ENCODE peak calls at places on chromosomes 6 and 20, in five cellular contexts. P, B, H, D and U are unnamed samples. For H3K4me1, the result is how much of the 10 kb centered on the place peaks cover.

GRCh38 chr6:15342114-15342513 is 96.2 kb downstream of the JARID2 start:
- DNase-seq in H (no peak), D (no peak), B (no peak), P (no peak), U (no peak)

GRCh38 chr20:19921349-19921793 is 95.8 kb upstream of the NAA20 start:
- DNase-seq in P (no peak), H (no peak), D (peak), B (no peak), U (no peak)

GRCh38 chr20:41364236-41364855 is 2.3 kb downstream of the EMILIN3 start:
- DNase-seq in D (no peak), P (no peak), B (no peak), H (no peak), U (no peak)

GRCh38 chr6:15023448-15023847 is 222.4 kb upstream of the JARID2 start:
- DNase-seq in D (no peak), B (peak), P (no peak), H (no peak), U (no peak)

GRCh38 chr20:44291754-44292153 is 19.2 kb downstream of the FITM2 start:
- DNase-seq in B (no peak), D (peak), H (no peak), P (no peak), U (no peak)

GRCh38 chr6:143594647-143595046 is 83.1 kb upstream of the PHACTR2 start:
- DNase-seq in P (no peak), B (no peak), D (no peak), H (no peak), U (no peak)

GRCh38 chr6:118876814-118877213 is 17.1 kb upstream of the ASF1A start:
- DNase-seq in H (no peak), B (no peak), D (no peak), P (no peak), U (no peak)

GRCh38 chr6:112296122-112296521 is 41.8 kb upstream of the LAMA4 start:
- DNase-seq in D (peak), H (peak), B (no peak), P (no peak), U (no peak)

GRCh38 chr20:35992713-35993335 is 24.4 kb downstream of the CNBD2 start:
- DNase-seq in P (no peak), D (peak), B (peak), H (peak), U (peak)

GRCh38 chr20:47356526-47357295 is at the start of gene ZMYND8:
- DNase-seq in H (peak), B (peak), D (peak), P (peak), U (peak)
- H3K4me1 ChIP-seq in H (half or more), B (half or more), D (half or more), P (half or more), U (half or more)

DNA sequence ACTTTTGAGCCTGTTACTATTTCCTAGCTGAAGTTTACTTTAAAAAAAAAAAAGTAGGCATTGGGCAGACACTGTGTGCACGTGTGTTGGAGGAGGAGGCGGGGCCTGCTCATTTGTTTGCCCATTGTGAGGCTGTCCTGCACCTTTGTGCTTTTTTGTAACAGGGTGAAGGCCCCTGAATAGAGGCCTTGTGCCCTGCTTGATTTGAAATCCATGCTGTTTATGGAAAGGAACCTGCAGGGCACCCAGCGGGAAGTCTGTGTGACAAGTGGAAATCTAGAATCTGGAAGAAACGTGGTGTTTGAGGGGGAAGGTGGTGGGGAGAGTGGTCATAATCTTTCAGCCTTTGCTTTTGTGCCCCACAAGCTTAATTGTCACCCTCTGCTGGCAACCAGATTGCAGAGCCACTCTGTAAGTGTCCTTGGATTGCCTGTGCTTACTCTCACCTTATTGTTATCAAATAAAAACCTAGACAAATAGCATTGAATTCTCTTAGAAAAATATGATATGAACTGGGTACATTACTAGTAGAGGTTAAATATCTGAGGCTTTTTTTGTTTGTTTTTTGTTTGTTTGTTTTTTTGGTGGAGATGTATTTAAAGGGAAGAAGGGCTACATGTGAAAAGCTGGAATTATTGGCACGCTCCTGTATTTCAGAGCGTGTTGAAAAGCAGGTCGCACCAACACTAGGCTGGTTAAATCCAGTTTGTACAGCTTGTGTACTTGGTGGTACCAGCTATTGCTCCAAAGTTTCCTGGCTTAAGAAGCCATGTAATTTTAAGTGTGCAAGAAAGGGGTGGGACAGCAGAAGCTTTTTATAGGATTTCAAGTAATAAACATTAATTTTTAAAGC is 156.2 kb downstream of the ARID1B start:
- DNase-seq in P (no peak), H (peak), D (peak), B (no peak), U (no peak)
- H3K27ac ChIP-seq in P (no peak), H (peak), D (no peak), B (peak), U (no peak)

DNA sequence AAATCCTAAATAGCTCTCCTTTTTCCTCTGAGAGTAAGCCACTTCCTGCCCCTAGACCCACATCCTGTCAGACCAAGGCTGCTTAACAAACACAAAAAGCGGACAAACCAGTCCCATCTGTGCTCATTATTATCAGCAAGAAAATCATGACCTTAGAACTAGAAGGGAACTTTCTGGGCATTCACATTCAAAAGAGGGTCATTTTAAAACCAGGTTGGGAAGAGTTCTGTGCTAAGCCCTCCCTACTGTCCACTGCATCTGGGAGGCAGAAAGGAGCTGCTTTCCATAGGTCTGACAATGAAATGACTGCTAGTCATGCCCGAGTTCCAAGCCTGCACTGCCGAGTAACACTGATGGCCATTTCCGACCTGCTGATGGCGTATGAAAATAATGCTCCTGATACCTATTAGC is 15.4 kb downstream of the EZR start:
- DNase-seq in H (no peak), P (no peak), D (peak), B (peak), U (no peak)
- H3K4me3 ChIP-seq in H (no peak), P (peak), D (peak), B (peak), U (no peak)

DNA sequence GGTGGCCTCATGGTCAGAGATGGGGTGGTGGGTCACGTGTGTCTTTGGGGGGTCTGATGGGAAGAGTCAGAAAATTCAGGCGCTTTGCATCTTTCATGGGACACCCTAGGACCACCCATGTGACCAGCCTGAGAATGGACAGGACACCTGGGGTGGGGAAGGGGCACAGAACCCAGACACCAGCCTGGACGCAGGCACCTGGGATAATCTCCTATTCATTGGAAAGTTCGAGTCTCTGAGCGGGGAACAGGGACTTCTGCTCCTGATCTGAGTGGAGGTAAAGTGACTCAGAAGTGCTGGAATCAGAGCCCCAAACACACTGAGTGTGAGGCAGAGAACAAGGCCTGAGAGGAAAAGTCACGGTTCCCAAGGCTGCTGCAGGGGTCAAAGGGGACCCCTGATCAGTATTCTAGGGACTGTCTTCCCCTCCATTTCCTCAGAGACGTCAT is 1.4 kb downstream of the HLA-B start:
- DNase-seq in B (no peak), H (no peak), P (no peak), D (no peak), U (no peak)
- H3K4me1 ChIP-seq in B (under half), H (under half), P (half or more), D (under half), U (under half)

GRCh38 chr6:25395731-25396130 is 116.6 kb downstream of the CARMIL1 start:
- DNase-seq in B (no peak), P (no peak), D (no peak), H (no peak), U (no peak)
- H3K27ac ChIP-seq in B (no peak), P (no peak), D (no peak), H (no peak), U (no peak)

DNA sequence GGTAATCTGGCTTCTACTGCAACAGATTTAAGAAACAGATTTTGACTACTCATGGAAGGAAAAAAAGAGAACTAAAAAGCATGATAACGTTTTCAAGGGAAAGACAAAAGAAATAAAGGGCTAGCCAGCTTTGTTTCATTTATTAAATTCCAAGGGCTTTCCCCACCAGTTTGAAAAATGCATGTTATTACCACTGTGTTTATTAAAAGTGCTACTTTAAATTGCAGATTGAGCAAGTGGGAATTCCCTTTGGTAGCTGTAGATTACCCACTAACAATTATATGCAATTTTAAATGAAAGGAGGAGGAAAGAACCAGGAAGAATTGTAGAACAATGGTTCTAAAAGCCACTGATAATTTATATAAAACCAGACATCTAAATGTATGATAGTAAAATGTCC is 40.6 kb upstream of the NHSL1 start:
- DNase-seq in P (no peak), H (no peak), B (no peak), D (no peak), U (no peak)
- H3K4me3 ChIP-seq in P (no peak), H (no peak), B (no peak), D (no peak), U (no peak)

DNA sequence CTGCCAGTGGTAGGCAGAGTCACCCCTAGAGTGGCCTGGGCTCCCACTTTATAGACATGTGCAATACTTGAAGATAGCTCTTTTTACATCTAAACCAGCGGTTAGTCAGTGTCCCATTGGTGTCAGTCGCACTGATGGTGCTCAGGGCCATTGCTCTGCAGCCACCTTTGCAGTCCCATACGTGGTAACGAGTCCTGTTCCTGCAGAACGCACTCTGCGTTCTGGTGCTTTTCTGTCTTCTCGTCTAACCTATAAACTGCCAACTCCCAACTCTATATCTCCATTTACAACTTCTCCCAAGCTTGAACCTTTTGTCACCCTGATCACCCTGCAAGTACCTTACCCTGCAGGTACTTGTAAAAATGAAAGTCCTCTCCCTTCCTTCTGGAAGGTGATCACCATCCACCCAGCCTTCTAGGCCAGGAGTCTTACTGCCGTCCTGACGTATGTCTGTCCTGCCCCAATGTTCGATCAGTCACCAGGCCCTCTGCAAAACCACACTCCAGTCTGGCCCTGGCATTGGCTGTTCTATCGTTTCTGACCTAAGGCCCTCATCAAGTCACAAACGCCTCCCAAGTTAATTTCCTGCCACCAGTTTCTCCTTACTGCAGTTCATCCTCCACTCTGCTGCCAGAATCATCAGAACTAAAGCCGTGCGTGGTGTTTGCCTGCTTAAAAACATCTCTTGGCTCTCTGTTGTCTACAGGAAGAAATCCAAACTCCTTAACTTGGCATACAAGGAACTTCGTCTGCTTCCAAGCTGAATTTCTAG is 7.9 kb downstream of the RREB1 start:
- DNase-seq in P (no peak), D (no peak), B (no peak), H (no peak), U (no peak)
- H3K4me1 ChIP-seq in P (half or more), D (half or more), B (under half), H (half or more), U (under half)

GRCh38 chr20:34675993-34676641 is 775 bp downstream of the PIGU start:
- DNase-seq in B (no peak), H (no peak), D (no peak), P (no peak), U (no peak)
- H3K27ac ChIP-seq in B (peak), H (peak), D (peak), P (peak), U (no peak)

GRCh38 chr20:49286689-49287551 is 9.1 kb upstream of the ZNFX1 start:
- DNase-seq in P (no peak), D (peak), H (peak), B (no peak), U (no peak)
- H3K4me3 ChIP-seq in P (no peak), D (peak), H (no peak), B (no peak), U (no peak)